ENCODE peak calls at places on chromosomes 4 and X, in five cellular contexts. V is neural progenitor cell, C is GM23338, E is SK-N-SH, Q is MM.1S. Z is an unnamed sample.

GRCh38 chrX:6778547-6779231 is 243.8 kb upstream of the VCX3A start:
- DNase-seq in Q (no peak), C (peak; percentile 60), E (no peak), V (peak; percentile 1), Z (no peak)

GRCh38 chr4:9885958-9886357 is 104.5 kb downstream of the DRD5 start:
- DNase-seq in C (no peak), E (no peak), Q (no peak), V (no peak), Z (no peak)

GRCh38 chr4:185933078-185933581 is 121.1 kb upstream of the SORBS2 start:
- DNase-seq in Q (no peak), C (no peak), E (no peak), V (no peak), Z (peak; percentile 28)

GRCh38 chr4:2253160-2254084 is 8.5 kb downstream of the MXD4 start:
- DNase-seq in V (no peak), Q (no peak), C (no peak), E (peak; percentile 21), Z (no peak)

GRCh38 chr4:84615355-84615754 is 32.4 kb downstream of the CDS1 start:
- DNase-seq in V (no peak), E (no peak), Q (no peak), C (peak; percentile 36), Z (no peak)

GRCh38 chr4:145218251-145218650 is 37.9 kb upstream of the OTUD4 start:
- DNase-seq in V (no peak), Q (peak; percentile 18), E (no peak), C (peak; percentile 34), Z (no peak)

GRCh38 chr4:121885115-121885514 is 14.8 kb upstream of the BBS7 start:
- DNase-seq in Q (no peak), C (no peak), V (no peak), E (no peak), Z (no peak)

GRCh38 chrX:154040307-154040756 is 20.6 kb upstream of the IRAK1 start:
- DNase-seq in Q (no peak), V (no peak), C (no peak), E (no peak), Z (no peak)

GRCh38 chr4:128381748-128382559 is 94.3 kb upstream of the PGRMC2 start:
- DNase-seq in E (no peak), Q (no peak), C (no peak), V (no peak), Z (no peak)

GRCh38 chr4:1006856-1007255 is 4.6 kb upstream of the FGFRL1 start:
- DNase-seq in E (no peak), Q (no peak), V (no peak), C (no peak), Z (no peak)

GRCh38 chr4:1011022-1011694 is at the start of gene FGFRL1:
- DNase-seq in E (peak; percentile 79), Q (no peak), C (peak; percentile 91), V (peak; percentile 94), Z (peak; percentile 77)

GRCh38 chr4:1009647-1010521 is 1.5 kb upstream of the FGFRL1 start:
- DNase-seq in V (peak; percentile 83), C (peak; percentile 69), E (peak; percentile 97), Q (no peak), Z (peak; percentile 44)

GRCh38 chr4:1010522-1011021 is 854 bp upstream of the FGFRL1 start:
- DNase-seq in V (peak; percentile 59), E (no peak), Q (no peak), C (peak; percentile 40), Z (peak; percentile 79)

DNA sequence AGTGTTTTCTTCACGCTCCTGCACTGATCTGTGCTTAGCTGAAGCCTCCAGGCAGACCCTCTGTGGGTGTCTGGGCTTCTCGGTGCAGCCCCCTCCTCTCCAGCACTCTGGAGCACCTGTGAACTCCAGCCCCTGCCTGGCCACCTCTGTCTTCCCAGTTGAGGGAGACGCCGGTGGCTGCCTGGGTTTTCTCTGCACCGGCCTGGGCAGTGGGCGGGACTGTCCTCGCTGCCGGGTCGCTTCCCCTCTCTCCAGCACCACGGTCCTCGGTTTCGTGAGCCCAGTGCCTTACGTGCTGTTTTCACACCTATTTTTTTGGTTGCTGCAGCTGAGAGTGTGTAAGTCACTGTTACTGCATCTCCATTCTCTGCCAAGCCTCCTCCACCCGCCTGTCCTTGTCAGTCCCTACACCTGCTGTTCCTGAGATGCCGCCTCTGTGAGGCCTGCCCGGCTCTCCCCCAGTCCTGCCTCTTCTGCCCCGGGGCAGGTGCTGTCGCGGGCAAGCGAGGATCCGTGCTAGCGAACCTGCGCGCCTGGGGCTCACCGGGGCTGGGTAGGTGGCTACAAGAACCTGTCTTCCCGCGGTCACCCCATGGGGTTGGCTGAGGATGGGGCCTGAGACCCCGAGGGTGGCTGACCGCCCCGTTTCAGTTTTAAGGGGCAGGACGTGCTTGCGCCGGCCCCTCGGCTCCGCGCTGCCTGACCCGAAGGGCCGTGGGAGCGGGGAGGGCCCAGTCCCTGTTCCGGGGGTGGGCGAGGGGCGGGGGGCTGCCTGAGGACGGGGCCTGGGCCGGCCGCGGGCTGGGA is 2.4 kb upstream of the FGFRL1 start:
- DNase-seq in Q (no peak), C (peak; percentile 58), E (no peak), V (no peak), Z (no peak)
- TF ChIP-seq CTCF in Q (no peak), C (no peak), E (no peak), V (no peak), Z (no peak)

DNA sequence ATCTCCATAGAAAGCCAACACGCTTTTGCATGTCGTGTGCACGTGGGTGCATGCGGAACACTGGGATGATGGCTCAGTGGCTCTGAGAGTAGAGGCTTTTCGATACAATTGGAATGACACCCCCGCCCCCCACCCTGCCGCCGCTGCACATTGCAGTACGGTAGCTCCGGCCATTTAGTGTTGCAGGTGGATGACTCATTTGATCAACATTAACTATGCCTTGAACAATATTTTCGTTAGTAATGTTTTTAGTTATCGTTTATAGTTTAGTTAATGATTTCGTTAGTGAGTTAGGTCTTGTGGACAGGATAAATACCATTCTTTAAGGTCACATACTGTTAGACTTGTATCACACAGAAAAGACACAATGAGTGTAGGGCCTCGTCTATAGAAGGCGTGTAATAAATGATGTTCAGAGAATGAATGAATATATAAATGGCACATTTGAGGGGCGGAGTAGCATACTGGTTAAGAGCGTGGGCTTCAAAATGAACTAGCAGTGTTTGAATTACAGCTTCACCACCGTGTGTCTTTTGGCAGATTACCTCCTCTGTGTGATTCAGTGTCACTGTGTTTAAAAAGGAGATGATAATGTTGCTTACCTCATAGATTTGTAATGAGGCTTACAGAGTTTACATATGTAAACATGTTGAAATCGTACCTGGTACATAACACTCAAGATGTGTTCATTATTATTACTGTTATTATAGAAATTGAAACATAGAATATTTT is 67.2 kb upstream of the TENM3 start:
- DNase-seq in E (no peak), C (no peak), Q (no peak), V (no peak), Z (no peak)
- TF ChIP-seq EZH2phosphoT487 in E (no peak), C (no peak), Q (no peak), V (no peak), Z (no peak)

GRCh38 chr4:768995-769394 is 56.9 kb downstream of the CPLX1 start:
- DNase-seq in E (no peak), V (no peak), Q (no peak), C (no peak), Z (no peak)
- H3F3A ChIP-seq in E (peaks cover 27% of the 10 kb centered on the region), V (peaks cover 70% of the 10 kb centered on the region), Q (no peaks in the 10 kb centered on the region), C (peaks cover 40% of the 10 kb centered on the region), Z (no peaks in the 10 kb centered on the region)

DNA sequence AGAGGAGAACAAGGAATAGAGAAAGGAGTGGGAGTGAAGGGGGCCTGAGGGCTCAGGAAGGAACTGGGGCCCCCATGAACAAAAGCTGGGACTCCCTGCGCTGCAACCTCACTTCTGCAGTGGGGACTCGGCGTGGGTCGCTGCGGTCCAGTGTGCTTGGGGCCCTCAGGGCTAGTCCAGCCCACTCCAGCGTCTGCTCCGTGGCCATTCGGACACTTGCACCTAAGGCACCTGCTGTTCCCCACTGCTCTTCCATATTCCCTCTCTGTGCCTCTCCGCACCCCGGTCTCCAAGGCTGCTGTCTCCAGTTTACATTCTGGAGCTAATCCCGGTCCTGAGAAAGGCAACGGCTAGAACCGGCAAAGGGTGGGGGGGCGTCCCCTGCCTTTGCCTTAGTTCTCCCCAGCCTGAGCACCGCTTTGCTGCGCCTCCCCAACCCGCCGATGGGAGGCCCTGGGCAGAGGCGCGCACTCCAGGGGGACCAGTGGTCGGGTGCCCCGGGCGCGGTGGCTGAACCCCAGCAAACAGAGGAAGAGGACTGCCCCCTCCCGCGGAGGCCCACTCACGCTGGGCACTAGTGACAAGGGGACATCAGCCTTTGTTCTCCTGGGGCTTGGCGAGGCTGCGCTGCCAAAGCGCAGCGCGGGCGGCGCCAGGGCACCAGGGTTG is 327.7 kb upstream of the F9 start:
- DNase-seq in C (peak; percentile 35), E (no peak), Q (no peak), V (peak; percentile 47), Z (no peak)
- TF ChIP-seq CTCF in C (peak; percentile 19), E (no peak), Q (no peak), V (peak; percentile 21), Z (no peak)

DNA sequence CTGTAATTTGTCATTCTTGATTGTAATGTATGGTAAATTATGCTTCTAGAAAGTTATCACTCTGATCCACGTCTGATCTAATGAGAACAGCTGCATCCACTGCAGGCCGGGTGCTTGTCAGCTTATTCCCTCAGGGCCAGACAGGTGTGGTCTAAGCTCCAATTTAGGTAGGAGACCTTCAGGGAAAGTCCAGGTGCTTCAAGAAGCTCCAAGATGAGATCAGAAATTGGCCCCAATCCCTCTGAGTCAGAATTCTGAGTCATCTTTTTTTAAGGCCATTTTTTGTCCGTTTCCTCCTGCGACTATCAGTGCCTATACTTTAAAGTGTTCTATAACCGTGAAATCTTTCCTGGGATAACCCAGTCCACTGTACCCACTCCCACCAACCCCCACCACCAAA is 92.3 kb downstream of the PALLD start:
- DNase-seq in V (no peak), C (no peak), Q (no peak), E (no peak), Z (peak; percentile 98)
- TF ChIP-seq EZH2phosphoT487 in V (no peak), C (no peak), Q (no peak), E (no peak), Z (no peak)

GRCh38 chr4:137663376-137664054 is 131.2 kb upstream of the PCDH18 start:
- DNase-seq in C (no peak), V (no peak), E (no peak), Q (no peak), Z (no peak)

GRCh38 chr4:137660211-137660610 is 127.9 kb upstream of the PCDH18 start:
- DNase-seq in V (no peak), Q (no peak), C (no peak), E (no peak), Z (no peak)

GRCh38 chr4:137664416-137664815 is 132.1 kb upstream of the PCDH18 start:
- DNase-seq in V (no peak), E (no peak), Q (no peak), C (no peak), Z (no peak)

GRCh38 chr4:137659431-137659830 is 127.1 kb upstream of the PCDH18 start:
- DNase-seq in Q (no peak), E (no peak), V (no peak), C (no peak), Z (no peak)

DNA sequence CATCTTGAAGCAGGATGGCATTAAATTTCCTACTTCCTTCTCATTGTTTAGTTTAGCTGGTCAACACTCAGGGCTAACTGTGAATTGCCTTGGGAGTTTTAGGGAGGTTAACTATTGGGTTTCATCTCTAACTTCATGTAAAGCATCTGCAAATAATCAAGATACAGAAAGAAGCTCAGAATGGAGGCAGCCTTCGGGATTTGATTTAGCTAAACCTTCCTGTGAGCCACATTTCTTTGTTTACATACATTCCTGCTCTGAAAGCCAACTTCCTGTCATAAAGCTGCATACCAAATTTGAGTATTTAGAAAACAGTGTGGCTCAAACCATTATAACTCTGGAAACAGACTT is 131.7 kb upstream of the PCDH18 start:
- DNase-seq in Q (no peak), V (no peak), C (peak; percentile 46), E (no peak), Z (peak; percentile 49)
- H3F3A ChIP-seq in Q (no peaks in the 10 kb centered on the region), V (peaks cover 8% of the 10 kb centered on the region), C (no peaks in the 10 kb centered on the region), E (peaks cover 44% of the 10 kb centered on the region), Z (no peaks in the 10 kb centered on the region)